ENCODE peak calls at places on chromosomes 2 and 18, in four cellular contexts. M, G, Y and A are unnamed samples.

GRCh38 chr2:176118606-176119370 is 2.2 kb downstream of the HOXD10 start:
- DNase-seq in M (no peak), G (peak), Y (no peak), A (no peak)

GRCh38 chr18:50700245-50701165 is 119.3 kb downstream of the MRO start:
- DNase-seq in M (peak), G (no peak), Y (no peak), A (no peak)

GRCh38 chr2:187783446-187783845 is 229.2 kb upstream of the TFPI start:
- DNase-seq in M (no peak), G (no peak), Y (no peak), A (no peak)

GRCh38 chr2:134657650-134658250 is 61.0 kb downstream of the TMEM163 start:
- DNase-seq in M (no peak), G (peak), Y (no peak), A (no peak)

GRCh38 chr18:68817584-68817983 is 19.7 kb downstream of the CCDC102B start:
- DNase-seq in M (no peak), G (no peak), Y (no peak), A (no peak)

GRCh38 chr2:126832757-126833156 is 65.9 kb upstream of the TEX51 start:
- DNase-seq in M (no peak), G (no peak), Y (no peak), A (no peak)

GRCh38 chr2:30444283-30444682 is 2.8 kb upstream of the LCLAT1 start:
- DNase-seq in M (no peak), G (no peak), Y (no peak), A (no peak)

GRCh38 chr18:13245481-13246000 is 27.0 kb downstream of the LDLRAD4 start:
- DNase-seq in M (no peak), G (no peak), Y (no peak), A (no peak)

GRCh38 chr2:120758181-120759048 is 22.7 kb downstream of the GLI2 start:
- DNase-seq in M (peak), G (no peak), Y (peak), A (peak)

GRCh38 chr18:54957295-54957694 is 2.0 kb downstream of the CCDC68 start:
- DNase-seq in M (no peak), G (no peak), Y (no peak), A (no peak)

GRCh38 chr2:98465456-98466201 is 21.0 kb downstream of the INPP4A start:
- DNase-seq in M (no peak), G (peak), Y (peak), A (peak)

GRCh38 chr18:33014060-33014796 is 241.4 kb upstream of the KLHL14 start:
- DNase-seq in M (no peak), G (no peak), Y (no peak), A (no peak)

GRCh38 chr2:137117385-137117784 is 352.0 kb downstream of the THSD7B start:
- DNase-seq in M (no peak), G (no peak), Y (no peak), A (no peak)

GRCh38 chr18:64090876-64091275 is 58.0 kb downstream of the LINC00305 start:
- DNase-seq in M (no peak), G (no peak), Y (no peak), A (no peak)

GRCh38 chr2:239266436-239266770 is 134.4 kb downstream of the HDAC4 start:
- DNase-seq in M (no peak), G (no peak), Y (no peak), A (no peak)

GRCh38 chr2:239268082-239268481 is 132.7 kb downstream of the HDAC4 start:
- DNase-seq in M (peak), G (no peak), Y (peak), A (no peak)

GRCh38 chr2:239267411-239267941 is 133.3 kb downstream of the HDAC4 start:
- DNase-seq in M (peak), G (peak), Y (peak), A (no peak)

GRCh38 chr2:239265681-239266435 is 135.0 kb downstream of the HDAC4 start:
- DNase-seq in M (no peak), G (no peak), Y (no peak), A (no peak)

GRCh38 chr2:239266779-239267410 is 133.9 kb downstream of the HDAC4 start:
- DNase-seq in M (no peak), G (no peak), Y (no peak), A (no peak)
- H3K4me3 ChIP-seq in M (no peak), G (no peak), Y (no peak), A (peak)

GRCh38 chr18:80034852-80035406 is 695 bp downstream of the RBFA start:
- DNase-seq in M (no peak), G (no peak), Y (no peak), A (no peak)

GRCh38 chr18:80037869-80038630 is 3.8 kb downstream of the RBFA start:
- DNase-seq in M (no peak), G (no peak), Y (no peak), A (no peak)

GRCh38 chr18:80037300-80037699 is 3.1 kb downstream of the RBFA start:
- DNase-seq in M (no peak), G (no peak), Y (no peak), A (no peak)

GRCh38 chr18:80034068-80034851 is at the start of gene RBFA:
- DNase-seq in M (peak), G (peak), Y (peak), A (peak)

DNA sequence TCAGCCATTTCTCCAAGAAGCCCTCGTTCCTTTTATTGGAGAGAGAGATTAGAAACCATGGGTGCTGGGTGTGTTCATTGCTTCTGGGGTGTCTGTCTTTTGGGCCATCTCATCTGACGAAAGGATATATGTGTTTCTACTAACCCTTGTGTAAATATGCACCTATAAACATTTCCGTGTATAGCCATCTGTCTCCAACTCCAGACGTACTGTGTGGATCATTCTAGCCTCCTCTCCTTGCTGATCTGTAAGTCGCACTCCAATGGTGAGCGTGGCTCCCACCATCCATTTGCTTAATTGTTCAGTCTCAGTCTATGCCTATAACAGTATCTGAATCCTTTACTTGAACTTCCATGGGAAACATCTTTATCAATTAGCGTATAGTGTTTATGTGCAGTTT is 1.8 kb downstream of the RBFA start:
- DNase-seq in M (no peak), G (no peak), Y (no peak), A (no peak)
- H3K4me3 ChIP-seq in M (no peak), G (no peak), Y (no peak), A (no peak)

DNA sequence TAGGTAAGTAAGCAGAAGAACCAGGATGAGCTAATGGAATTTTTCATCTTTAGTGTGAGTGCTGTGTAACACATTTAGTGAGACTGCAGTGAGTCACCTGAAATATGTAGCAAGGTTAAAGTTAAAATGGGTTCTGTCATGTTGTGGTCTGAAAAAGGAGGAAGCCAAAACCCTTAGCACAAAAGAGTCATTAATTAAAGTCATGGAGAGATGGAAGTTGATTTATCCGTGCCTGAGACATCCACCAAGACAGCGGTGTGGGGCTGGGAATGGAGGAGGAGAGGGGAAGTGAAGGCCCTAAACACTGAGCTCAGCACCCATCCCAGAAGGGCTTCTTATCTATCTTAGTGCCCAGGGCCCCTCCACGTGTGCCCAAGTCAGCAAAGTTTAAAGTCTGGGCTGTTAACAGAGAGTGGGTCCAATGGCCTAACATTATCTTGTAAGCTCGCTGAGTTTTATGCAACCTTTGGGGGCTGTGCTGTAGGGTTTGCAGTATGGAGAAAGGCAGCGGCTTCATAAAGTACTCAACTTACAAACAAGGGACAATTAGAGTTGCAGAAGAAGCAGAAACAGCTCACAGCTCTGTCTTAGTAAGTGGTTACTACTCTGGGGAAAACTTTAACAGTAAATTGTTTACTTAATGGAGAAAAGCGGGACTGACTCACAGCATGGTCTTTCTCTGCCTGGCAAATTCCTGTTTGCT is 9.3 kb downstream of the ENOSF1 start:
- DNase-seq in M (no peak), G (no peak), Y (no peak), A (no peak)
- H3K4me3 ChIP-seq in M (no peak), G (no peak), Y (no peak), A (no peak)

GRCh38 chr2:68425503-68425902 is 41.6 kb downstream of the FBXO48 start:
- DNase-seq in M (no peak), G (no peak), Y (no peak), A (no peak)

GRCh38 chr2:68426446-68426845 is 40.6 kb downstream of the FBXO48 start:
- DNase-seq in M (no peak), G (no peak), Y (no peak), A (no peak)

GRCh38 chr2:68426885-68427579 is 40.1 kb downstream of the FBXO48 start:
- DNase-seq in M (no peak), G (no peak), Y (no peak), A (no peak)

GRCh38 chr2:68420254-68420910 is 46.7 kb downstream of the FBXO48 start:
- DNase-seq in M (no peak), G (no peak), Y (no peak), A (no peak)

DNA sequence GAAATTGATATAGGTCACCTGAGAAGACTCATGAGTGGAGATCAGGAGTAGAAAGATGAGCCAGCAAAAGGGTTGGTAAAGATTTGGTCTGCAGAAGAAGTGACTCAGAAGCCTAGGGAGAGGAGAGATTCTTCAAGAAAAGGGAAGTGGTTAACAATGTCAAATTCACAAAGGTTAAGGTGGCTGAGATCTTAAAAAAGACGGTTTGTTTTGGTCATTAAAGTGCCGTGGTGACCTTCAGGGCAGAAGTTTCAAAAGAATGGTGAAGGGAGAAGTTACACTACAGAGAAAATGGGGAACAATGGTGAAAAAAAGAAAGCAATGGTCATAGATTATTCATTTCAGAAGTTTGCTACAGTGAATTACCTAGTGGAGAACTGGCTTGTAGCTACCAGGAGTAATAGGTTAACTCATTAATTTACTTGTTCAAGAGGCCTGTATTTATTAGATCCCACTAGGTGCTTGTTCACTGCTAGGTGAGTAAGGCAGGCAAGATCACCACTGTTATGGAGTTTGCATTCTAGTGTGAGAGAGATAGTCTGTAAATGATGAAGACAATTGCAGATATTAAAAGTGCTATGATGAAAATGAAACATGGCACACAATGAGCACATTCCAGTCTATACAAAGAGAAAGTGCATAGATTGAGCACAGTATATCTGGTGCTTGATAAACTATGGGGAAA is 43.0 kb downstream of the FBXO48 start:
- DNase-seq in M (no peak), G (no peak), Y (no peak), A (no peak)
- H3K4me3 ChIP-seq in M (no peak), G (no peak), Y (no peak), A (no peak)

GRCh38 chr2:96626553-96626942 is 11.6 kb downstream of the KANSL3 start:
- DNase-seq in M (no peak), G (no peak), Y (no peak), A (no peak)
- H3K4me3 ChIP-seq in M (no peak), G (no peak), Y (no peak), A (no peak)

DNA sequence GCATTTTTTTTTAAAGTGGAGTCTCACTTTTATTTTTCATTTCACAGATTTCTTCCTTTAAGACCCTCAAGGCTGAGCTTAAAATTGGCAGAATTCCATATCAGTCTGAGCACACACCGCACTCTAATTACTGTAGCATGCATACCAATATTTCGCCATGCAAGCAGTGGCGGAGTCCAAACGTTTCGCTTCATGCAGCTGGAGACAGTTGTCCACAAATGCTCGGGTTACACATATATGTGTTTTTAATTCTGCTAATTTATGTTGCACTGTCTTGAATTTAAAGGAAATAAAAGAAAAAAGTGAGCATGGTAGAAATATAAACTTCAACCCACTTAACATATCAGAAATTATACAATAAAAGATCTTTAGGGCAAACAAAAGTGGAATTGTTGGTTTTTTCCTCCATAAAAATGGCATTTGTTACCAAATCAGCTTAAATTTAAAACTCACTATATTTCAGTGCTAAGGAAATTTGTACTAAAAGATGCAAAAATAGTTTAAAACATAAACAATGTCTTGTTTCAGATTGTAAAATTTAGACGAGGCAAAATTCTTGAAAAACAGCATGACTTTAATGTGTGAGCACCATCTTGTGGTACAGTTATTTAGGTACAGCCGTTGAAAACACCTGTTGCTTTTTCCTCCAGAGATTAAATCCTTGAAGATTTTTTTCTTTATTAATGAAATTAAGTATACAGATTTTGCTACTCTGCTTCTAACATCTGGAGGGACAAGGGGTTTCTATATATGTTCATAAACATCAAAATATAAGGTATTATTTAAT is 24.1 kb upstream of the KANSL1L start:
- DNase-seq in M (no peak), G (peak), Y (no peak), A (no peak)
- H3K4me3 ChIP-seq in M (no peak), G (peak), Y (peak), A (no peak)